ENCODE peak calls at places on chromosome 3, in six cellular contexts. H, Y, W, T, X and C are unnamed samples.
A peak's percentile ranks its signal among the peaks of the same experiment; 100 is the strongest.

GRCh38 chr3:36679384-36680200 is 84.8 kb downstream of the DCLK3 start:
- DNase-seq in X (no peak), H (no peak), W (no peak), Y (no peak), T (no peak), C (no peak)

GRCh38 chr3:53802256-53802880 is 43.9 kb downstream of the CHDH start:
- DNase-seq in Y (no peak), X (no peak), T (no peak), H (no peak), W (no peak), C (no peak)

GRCh38 chr3:133016838-133017309 is 21.3 kb upstream of the TMEM108 start:
- DNase-seq in H (no peak), X (no peak), T (no peak), W (no peak), Y (no peak), C (no peak)

GRCh38 chr3:101940521-101940992 is 91.2 kb downstream of the NFKBIZ start:
- DNase-seq in T (peak; percentile 72), W (no peak), H (peak; percentile 41), X (peak; percentile 51), Y (peak; percentile 63), C (peak; percentile 79)

GRCh38 chr3:165642761-165643432 is 194.3 kb downstream of the BCHE start:
- DNase-seq in Y (no peak), H (peak; percentile 66), X (no peak), T (peak; percentile 52), W (no peak), C (peak; percentile 63)

GRCh38 chr3:187112934-187113793 is 26.1 kb downstream of the RPL39L start:
- DNase-seq in W (no peak), Y (no peak), X (no peak), H (no peak), T (no peak), C (no peak)

GRCh38 chr3:56987238-56987932 is 73.1 kb upstream of the SPATA12 start:
- DNase-seq in H (no peak), T (no peak), X (no peak), W (no peak), Y (no peak), C (no peak)

GRCh38 chr3:183924956-183925355 is 40.3 kb upstream of the PARL start:
- DNase-seq in W (no peak), Y (no peak), H (no peak), X (no peak), T (no peak), C (no peak)

GRCh38 chr3:50674349-50675178 is at the start of gene DOCK3:
- DNase-seq in W (no peak), X (peak; percentile 80), H (no peak), Y (peak; percentile 49), T (peak; percentile 41), C (peak; percentile 52)

GRCh38 chr3:45566205-45566604 is 28.3 kb upstream of the LIMD1 start:
- DNase-seq in H (no peak), T (no peak), W (no peak), Y (no peak), X (no peak), C (no peak)

GRCh38 chr3:159448902-159449301 is 539.7 kb upstream of the IL12A start:
- DNase-seq in Y (no peak), X (no peak), T (no peak), W (no peak), H (no peak), C (no peak)

GRCh38 chr3:125061170-125061569 is 5.4 kb upstream of the HEG1 start:
- DNase-seq in H (no peak), T (peak; percentile 71), X (peak; percentile 64), Y (peak; percentile 66), W (no peak), C (peak; percentile 85)

GRCh38 chr3:45212095-45212468 is 14.0 kb downstream of the TMEM158 start:
- DNase-seq in X (no peak), T (no peak), W (no peak), Y (no peak), H (no peak), C (no peak)

GRCh38 chr3:34109846-34110245 is 311.4 kb downstream of the PDCD6IP start:
- DNase-seq in W (no peak), H (no peak), X (no peak), Y (no peak), T (no peak), C (no peak)

GRCh38 chr3:18735013-18735412 is 309.9 kb upstream of the SATB1 start:
- DNase-seq in H (no peak), X (no peak), T (no peak), Y (no peak), W (no peak), C (no peak)

GRCh38 chr3:51977449-51978142 is 2.7 kb downstream of the ABHD14A start:
- DNase-seq in Y (no peak), W (no peak), H (no peak), X (no peak), T (no peak), C (no peak)

GRCh38 chr3:155386817-155387403 is 93.4 kb upstream of the STRIT1 start:
- DNase-seq in W (no peak), T (no peak), Y (no peak), H (no peak), X (no peak), C (no peak)

GRCh38 chr3:111729087-111729846 is 129.8 kb upstream of the PHLDB2 start:
- DNase-seq in W (no peak), Y (peak; percentile 76), H (no peak), X (peak; percentile 79), T (peak; percentile 85), C (peak; percentile 77)

GRCh38 chr3:52253314-52254260 is 8.0 kb downstream of the PPM1M start:
- DNase-seq in T (no peak), X (peak; percentile 67), Y (no peak), W (peak; percentile 54), H (no peak), C (peak; percentile 62)

GRCh38 chr3:115713247-115713646 is 89.9 kb downstream of the GAP43 start:
- DNase-seq in W (no peak), H (peak; percentile 45), X (no peak), T (peak; percentile 42), Y (no peak), C (no peak)

GRCh38 chr3:101036213-101036618 is 43.0 kb upstream of the ABI3BP start:
- DNase-seq in W (no peak), T (no peak), X (no peak), H (peak; percentile 53), Y (no peak), C (peak; percentile 67)

GRCh38 chr3:144585408-144585807 is 613.8 kb downstream of the DIPK2A start:
- DNase-seq in Y (no peak), T (no peak), X (no peak), H (no peak), W (no peak), C (no peak)

GRCh38 chr3:31456373-31456772 is 76.4 kb upstream of the STT3B start:
- DNase-seq in Y (no peak), H (no peak), X (no peak), W (no peak), T (no peak), C (no peak)

GRCh38 chr3:1092771-1093170 is at the start of gene CNTN6:
- DNase-seq in H (no peak), T (no peak), W (no peak), Y (no peak), X (no peak), C (no peak)

GRCh38 chr3:62277470-62277869 is 95.9 kb downstream of the FEZF2 start:
- DNase-seq in T (no peak), Y (no peak), W (no peak), H (no peak), X (no peak), C (no peak)

DNA sequence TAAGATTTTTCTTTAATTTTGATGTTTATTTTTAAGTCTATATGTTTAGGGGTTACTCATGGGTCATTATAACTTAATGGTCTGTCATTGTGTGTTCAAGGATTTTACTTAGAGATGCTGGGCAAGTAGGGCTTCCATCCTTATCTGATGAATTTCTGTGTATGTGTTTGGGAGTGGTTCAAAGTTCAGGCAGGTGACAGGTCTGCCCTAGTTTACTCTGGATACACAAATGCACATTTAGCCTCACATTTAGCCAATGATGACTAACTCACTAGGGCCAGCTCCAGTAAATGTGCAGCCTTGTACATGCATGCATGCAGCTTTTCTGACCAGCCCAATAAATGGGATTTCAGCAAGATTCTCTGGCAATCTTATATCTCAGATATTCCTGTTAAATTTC is 554.1 kb downstream of the SI start:
- DNase-seq in T (no peak), W (no peak), Y (no peak), X (no peak), H (no peak), C (no peak)
- H3K27ac ChIP-seq in T (no peak overlapping the region), W (no peak overlapping the region), Y (no peak overlapping the region), X (no peak overlapping the region), H (no peak overlapping the region), C (no peak overlapping the region)

DNA sequence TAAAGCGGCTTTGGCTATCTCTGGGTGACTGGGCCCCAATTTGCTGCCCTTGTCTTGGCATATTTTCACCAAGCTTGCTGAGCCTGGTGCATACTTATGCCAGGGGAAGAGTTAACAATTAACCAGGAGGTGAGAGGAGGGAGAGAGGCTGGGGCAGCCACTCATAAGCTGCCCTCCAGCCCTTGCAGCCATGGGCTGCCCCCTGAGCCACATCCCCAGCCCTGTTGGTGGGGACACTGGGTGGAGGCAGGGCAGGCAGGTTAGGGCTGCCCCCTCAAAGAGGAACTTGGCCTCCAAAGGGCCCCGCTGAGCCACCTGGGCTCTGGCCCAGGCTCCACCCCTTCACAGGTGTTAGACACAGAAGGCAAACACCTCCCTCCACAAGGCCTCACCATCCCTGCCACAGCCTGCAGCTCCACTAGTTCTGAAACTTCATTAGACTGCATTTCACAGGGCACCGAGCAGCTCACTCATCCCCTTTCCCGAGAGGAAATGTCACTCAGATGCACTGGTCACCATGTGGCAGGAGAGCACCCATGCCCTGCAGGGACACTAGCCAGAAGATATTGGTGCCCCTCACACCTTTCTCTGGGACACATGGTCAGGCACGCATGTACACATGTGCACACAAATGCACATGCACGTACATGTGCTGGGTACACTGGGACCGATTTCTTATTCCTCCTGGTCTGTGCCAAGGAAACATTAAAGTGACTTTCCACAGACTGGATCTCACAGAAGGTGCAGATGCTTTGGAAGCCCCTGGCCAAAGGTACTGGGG is 20.2 kb downstream of the AMOTL2 start:
- DNase-seq in W (no peak), T (peak; percentile 14), H (peak; percentile 49), X (peak; percentile 46), Y (no peak), C (no peak)
- H3K27ac ChIP-seq in W (peak overlapping the region; percentile 67), T (peak overlapping the region; percentile 31), H (no peak overlapping the region), X (peak overlapping the region; percentile 65), Y (peak overlapping the region; percentile 39), C (peak overlapping the region; percentile 36)

DNA sequence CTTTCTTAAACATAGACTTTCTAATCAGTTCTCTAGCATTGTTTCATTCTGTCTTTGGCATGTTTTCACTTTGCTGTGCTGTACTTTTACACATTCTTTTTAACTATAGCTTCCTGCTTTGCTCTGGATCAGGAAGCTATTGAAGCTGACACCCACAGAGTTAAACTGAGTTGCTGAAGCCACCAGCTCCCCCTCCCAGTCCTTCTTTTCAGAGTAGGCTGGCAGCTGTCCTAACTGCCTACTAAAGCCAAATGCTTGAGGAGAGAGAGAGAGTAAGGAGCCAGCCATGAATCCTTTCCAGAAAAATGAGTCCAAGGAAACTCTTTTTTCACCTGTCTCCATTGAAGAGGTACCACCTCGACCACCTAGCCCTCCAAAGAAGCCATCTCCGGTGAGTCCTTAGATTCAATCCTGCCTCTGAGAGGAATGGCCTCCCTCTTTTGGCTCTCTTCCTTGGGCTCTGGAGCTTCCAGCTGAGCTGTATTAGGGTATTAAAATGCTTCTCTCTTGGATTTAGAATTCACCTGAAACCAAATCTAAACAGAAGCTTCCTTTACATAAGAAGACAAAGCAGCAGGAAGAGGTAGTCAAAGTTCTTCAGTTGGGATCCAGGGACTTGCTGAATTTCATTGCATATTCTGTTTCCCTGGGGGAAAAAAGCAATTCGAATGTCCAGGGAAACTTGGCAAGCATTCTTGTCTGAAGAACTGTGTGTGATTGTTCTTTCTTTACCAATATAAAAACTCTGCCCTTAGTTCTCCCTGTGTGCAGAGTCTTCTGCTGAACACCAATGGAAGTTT is at the start of gene SLC15A2:
- DNase-seq in H (peak; percentile 71), T (peak; percentile 31), X (no peak), Y (no peak), W (no peak), C (no peak)
- H3K27ac ChIP-seq in H (no peak within 1 kb of the TSS), T (peak within 1 kb of the TSS; percentile 13), X (no peak within 1 kb of the TSS), Y (peak within 1 kb of the TSS; percentile 62), W (peak within 1 kb of the TSS; percentile 42), C (no peak within 1 kb of the TSS)

GRCh38 chr3:195100903-195101591 is 169.9 kb downstream of the XXYLT1 start:
- DNase-seq in W (no peak), Y (peak; percentile 80), T (peak; percentile 91), H (peak; percentile 72), X (no peak), C (peak; percentile 76)
- H3K27ac ChIP-seq in W (no peak overlapping the region), Y (peak overlapping the region; percentile 71), T (peak overlapping the region; percentile 79), H (peak overlapping the region; percentile 55), X (no peak overlapping the region), C (peak overlapping the region; percentile 60)